ENCODE peak calls at places on chromosomes 1 and 21, in ten cellular contexts. S is astrocyte of the spinal cord, H is right atrium auricular region, B is tibial artery, R is lower leg skin, Q is heart left ventricle, F is tibial nerve, C is uterus, Z is transverse colon, J is psoas muscle. T is an unnamed sample.

GRCh38 chr1:214808845-214809460 is 206.0 kb downstream of the CENPF start:
- DNase-seq in S (peak), H (no peak), B (no peak), R (no peak), Q (no peak), F (no peak), C (no peak), Z (no peak), J (no peak), T (no peak)

GRCh38 chr1:240030236-240030635 is 61.4 kb upstream of the FMN2 start:
- DNase-seq in S (peak), H (no peak), B (no peak), R (no peak), Q (no peak), F (no peak), C (no peak), Z (no peak), J (no peak), T (no peak)

GRCh38 chr21:19853061-19853460 is 1145.1 kb upstream of the NCAM2 start:
- DNase-seq in S (no peak), H (no peak), B (no peak), R (no peak), Q (no peak), F (no peak), C (no peak), Z (no peak), J (peak), T (no peak)

GRCh38 chr1:228668553-228669400 is 66.5 kb upstream of the RHOU start:
- DNase-seq in S (no peak), H (peak), B (peak), R (no peak), Q (no peak), F (no peak), C (no peak), Z (no peak), J (no peak), T (peak)

GRCh38 chr1:29397256-29397590 is 160.9 kb downstream of the PTPRU start:
- DNase-seq in S (no peak), H (peak), B (no peak), R (no peak), Q (no peak), F (no peak), C (no peak), Z (no peak), J (no peak), T (peak)

GRCh38 chr1:11357291-11357690 is 84.3 kb downstream of the UBIAD1 start:
- DNase-seq in S (no peak), H (no peak), B (no peak), R (no peak), Q (no peak), F (no peak), C (no peak), Z (no peak), J (no peak), T (no peak)

GRCh38 chr1:59085101-59085500 is 211.8 kb upstream of the FGGY start:
- DNase-seq in S (no peak), H (no peak), B (no peak), R (no peak), Q (no peak), F (no peak), C (no peak), Z (no peak), J (no peak), T (no peak)

GRCh38 chr1:82258887-82259286 is 458.2 kb downstream of the ADGRL2 start:
- DNase-seq in S (no peak), H (no peak), B (no peak), R (no peak), Q (no peak), F (no peak), C (no peak), Z (no peak), J (no peak), T (no peak)

GRCh38 chr1:24995661-24996060 is 65.6 kb upstream of the RUNX3 start:
- DNase-seq in S (no peak), H (no peak), B (no peak), R (no peak), Q (no peak), F (no peak), C (no peak), Z (no peak), J (peak), T (no peak)

GRCh38 chr1:96362623-96363022 is 359.0 kb upstream of the PTBP2 start:
- DNase-seq in S (peak), H (no peak), B (no peak), R (no peak), Q (no peak), F (no peak), C (no peak), Z (no peak), J (no peak), T (no peak)

GRCh38 chr1:115437146-115437639 is 99.1 kb upstream of the NGF start:
- DNase-seq in S (no peak), H (no peak), B (no peak), R (no peak), Q (no peak), F (no peak), C (no peak), Z (no peak), J (no peak), T (no peak)

GRCh38 chr1:182338806-182339370 is 52.7 kb downstream of the GLUL start:
- DNase-seq in S (no peak), H (no peak), B (no peak), R (no peak), Q (no peak), F (no peak), C (no peak), Z (no peak), J (no peak), T (no peak)

GRCh38 chr1:110765640-110766335 is 91.0 kb upstream of the KCNA3 start:
- DNase-seq in S (peak), H (no peak), B (no peak), R (peak), Q (peak), F (no peak), C (no peak), Z (peak), J (no peak), T (no peak)

GRCh38 chr1:156747737-156748669 is 3.5 kb downstream of the HDGF start:
- DNase-seq in S (no peak), H (no peak), B (no peak), R (no peak), Q (no peak), F (no peak), C (no peak), Z (no peak), J (no peak), T (peak)

GRCh38 chr1:151898519-151898991 is 10.8 kb downstream of the THEM4 start:
- DNase-seq in S (no peak), H (no peak), B (no peak), R (no peak), Q (no peak), F (no peak), C (no peak), Z (peak), J (no peak), T (no peak)

GRCh38 chr1:161473363-161473762 is 31.9 kb upstream of the FCGR2A start:
- DNase-seq in S (no peak), H (no peak), B (no peak), R (no peak), Q (no peak), F (no peak), C (no peak), Z (no peak), J (no peak), T (no peak)

GRCh38 chr1:91440845-91441244 is 36.2 kb upstream of the HFM1 start:
- DNase-seq in S (peak), H (no peak), B (no peak), R (no peak), Q (no peak), F (no peak), C (no peak), Z (no peak), J (no peak), T (no peak)

GRCh38 chr1:241611063-241611462 is 29.1 kb downstream of the CHML start:
- DNase-seq in S (peak), H (no peak), B (no peak), R (no peak), Q (no peak), F (no peak), C (no peak), Z (no peak), J (no peak), T (no peak)

GRCh38 chr1:118826669-118827068 is 161.5 kb downstream of the TBX15 start:
- DNase-seq in S (no peak), H (no peak), B (no peak), R (no peak), Q (no peak), F (no peak), C (no peak), Z (no peak), J (no peak), T (no peak)

GRCh38 chr1:236576004-236576403 is 28.3 kb downstream of the HEATR1 start:
- DNase-seq in S (peak), H (no peak), B (no peak), R (no peak), Q (no peak), F (no peak), C (no peak), Z (no peak), J (no peak), T (no peak)

GRCh38 chr1:243582321-243582720 is 267.7 kb downstream of the AKT3 start:
- DNase-seq in S (peak), H (no peak), B (no peak), R (no peak), Q (no peak), F (no peak), C (no peak), Z (no peak), J (no peak), T (no peak)

DNA sequence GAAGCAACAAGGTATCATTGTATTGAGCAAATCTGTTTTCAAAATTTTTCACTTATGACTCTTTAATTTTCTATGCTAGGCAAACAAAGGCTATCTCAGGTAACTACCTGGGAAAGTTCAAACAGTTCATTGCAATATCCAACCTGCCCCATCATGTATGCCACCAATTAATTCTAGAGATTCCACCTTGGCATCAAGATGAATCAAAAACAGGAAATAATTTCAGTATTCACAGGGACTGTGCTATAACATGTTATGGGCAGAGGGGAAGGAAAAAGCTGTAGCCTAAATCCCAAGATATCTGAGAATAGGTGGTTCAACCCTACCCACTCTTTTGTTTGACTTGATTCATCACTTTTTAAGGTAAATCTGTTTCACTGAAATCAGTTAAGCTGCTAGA is 67.5 kb upstream of the SH3GLB1 start:
- DNase-seq in S (no peak), H (no peak), B (no peak), R (no peak), Q (no peak), F (no peak), C (no peak), Z (no peak), J (no peak), T (no peak)
- H3K4me3 ChIP-seq in S (no peak), H (no peak), B (no peak), R (no peak), Q (no peak), F (no peak), C (no peak), Z (no peak), J (no peak), T (no peak)

GRCh38 chr21:39183272-39184049 is at the start of gene PSMG1:
- DNase-seq in S (peak), H (peak), B (peak), R (peak), Q (peak), F (peak), C (peak), Z (peak), J (peak), T (peak)

GRCh38 chr21:39181205-39181818 is 1.9 kb downstream of the PSMG1 start:
- DNase-seq in S (no peak), H (no peak), B (no peak), R (no peak), Q (no peak), F (no peak), C (no peak), Z (no peak), J (no peak), T (no peak)

GRCh38 chr21:39182484-39183271 is 573 bp downstream of the PSMG1 start:
- DNase-seq in S (peak), H (no peak), B (peak), R (peak), Q (no peak), F (no peak), C (no peak), Z (peak), J (no peak), T (no peak)

GRCh38 chr21:39182016-39182415 is 1.2 kb downstream of the PSMG1 start:
- DNase-seq in S (no peak), H (no peak), B (no peak), R (no peak), Q (no peak), F (no peak), C (no peak), Z (no peak), J (no peak), T (no peak)

DNA sequence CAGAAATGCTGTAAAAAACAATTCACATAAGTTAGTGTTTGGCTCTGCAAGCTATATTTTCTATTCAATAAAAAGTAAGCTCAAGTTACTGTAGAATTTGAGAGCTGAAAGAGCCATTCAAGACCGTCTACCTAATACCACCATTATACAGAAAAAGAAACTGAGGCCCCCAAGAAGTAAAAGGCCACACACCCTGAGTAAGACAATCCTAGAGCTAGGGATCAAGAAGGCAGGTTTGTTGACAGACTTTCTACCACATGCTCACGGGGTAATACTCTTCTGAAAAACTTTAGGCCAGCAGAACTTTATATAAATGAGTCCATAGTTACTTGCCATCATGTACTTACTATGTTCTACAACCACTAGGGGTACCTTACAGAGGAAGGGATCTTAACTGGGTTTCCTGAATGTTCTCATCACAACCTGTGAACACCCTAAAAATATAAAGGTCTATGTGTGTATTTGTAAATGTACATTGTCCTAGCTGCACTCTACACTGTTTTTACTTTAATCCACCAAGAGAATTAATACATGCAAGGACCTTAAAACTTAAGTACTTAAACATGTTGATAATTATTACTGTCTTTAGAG is 2.7 kb downstream of the PSMG1 start:
- DNase-seq in S (no peak), H (no peak), B (no peak), R (no peak), Q (no peak), F (no peak), C (no peak), Z (no peak), J (no peak), T (no peak)
- TF ChIP-seq CTCF in S (peak), H (no peak), B (no peak), R (no peak), Q (no peak), F (no peak), C (no peak), Z (no peak), J (no peak), T (no peak)

GRCh38 chr1:1347026-1347595 is 2.1 kb downstream of the DVL1 start:
- DNase-seq in S (no peak), H (no peak), B (no peak), R (no peak), Q (no peak), F (no peak), C (no peak), Z (no peak), J (no peak), T (no peak)
- H3K4me3 ChIP-seq in S (peak), H (peak), B (peak), R (no peak), Q (no peak), F (peak), C (no peak), Z (no peak), J (peak), T (peak)

DNA sequence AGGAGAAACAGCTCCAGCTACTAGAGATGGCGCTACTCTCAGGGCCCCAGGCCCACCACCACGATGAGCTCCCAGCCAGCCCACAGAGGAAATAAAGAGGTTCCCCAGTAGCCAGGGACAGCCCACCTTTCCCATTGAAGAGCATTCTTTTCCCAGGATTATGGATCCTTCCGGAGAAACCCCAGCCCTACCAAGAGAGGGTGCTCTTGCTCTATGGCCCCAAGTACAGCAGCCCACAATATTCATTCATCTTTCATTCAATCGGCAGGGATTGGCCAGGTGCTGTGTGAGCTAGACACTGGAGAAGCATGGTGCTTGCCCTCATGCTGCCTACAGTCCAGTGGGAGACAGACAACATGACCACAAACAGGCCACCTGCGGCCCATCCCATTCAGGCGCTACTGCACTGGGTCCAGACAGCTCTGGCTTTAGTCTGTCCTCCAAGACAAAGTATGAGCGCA is 29.9 kb downstream of the PMVK start:
- DNase-seq in S (no peak), H (no peak), B (no peak), R (no peak), Q (no peak), F (no peak), C (no peak), Z (peak), J (no peak), T (no peak)
- TF ChIP-seq CTCF in S (peak), H (peak), B (no peak), R (no peak), Q (peak), F (no peak), C (no peak), Z (peak), J (peak), T (no peak)

GRCh38 chr1:62689524-62689923 is 1.3 kb upstream of the DOCK7 start:
- DNase-seq in S (peak), H (no peak), B (no peak), R (no peak), Q (no peak), F (no peak), C (no peak), Z (no peak), J (no peak), T (no peak)
- H3K4me3 ChIP-seq in S (no peak), H (no peak), B (no peak), R (no peak), Q (no peak), F (no peak), C (no peak), Z (no peak), J (no peak), T (no peak)